ENCODE peak calls at places on chromosomes 6 and 20, in six cellular contexts. C is mammary epithelial cell, S is mesendoderm, T is SK-N-SH, Y is NT2/D1, F is IMR-90. Z is an unnamed sample.

GRCh38 chr20:19977373-19977770 is 39.8 kb upstream of the NAA20 start:
- DNase-seq in S (no peak), C (no peak), Y (no peak), F (no peak), T (no peak), Z (no peak)

GRCh38 chr6:34226731-34227586 is 9.7 kb upstream of the HMGA1 start:
- DNase-seq in Y (no peak), S (peak; percentile 85), F (no peak), C (no peak), T (peak; percentile 9), Z (no peak)

GRCh38 chr20:51338692-51339440 is 203.7 kb downstream of the NFATC2 start:
- DNase-seq in Y (no peak), S (no peak), C (no peak), T (no peak), F (peak; percentile 85), Z (no peak)

GRCh38 chr6:143068001-143068400 is 7.3 kb downstream of the AIG1 start:
- DNase-seq in F (no peak), T (no peak), C (no peak), S (no peak), Y (no peak), Z (no peak)

GRCh38 chr6:138227316-138227781 is 9.1 kb upstream of the PBOV1 start:
- DNase-seq in Y (no peak), S (no peak), C (no peak), F (no peak), T (no peak), Z (no peak)

GRCh38 chr6:84774174-84775158 is 10.1 kb upstream of the TBX18 start:
- DNase-seq in T (peak; percentile 79), F (no peak), Y (no peak), S (peak; percentile 79), C (peak; percentile 47), Z (peak; percentile 71)

GRCh38 chr6:123994891-123995635 is 191.4 kb downstream of the NKAIN2 start:
- DNase-seq in T (no peak), S (no peak), Y (no peak), F (no peak), C (no peak), Z (no peak)

GRCh38 chr20:12199703-12200102 is 282.0 kb downstream of the BTBD3 start:
- DNase-seq in C (no peak), Y (no peak), S (peak; percentile 42), T (no peak), F (no peak), Z (no peak)

GRCh38 chr6:144149894-144150672 is at the start of gene STX11:
- DNase-seq in F (peak; percentile 29), S (peak; percentile 69), Y (no peak), C (peak; percentile 59), T (peak; percentile 62), Z (peak; percentile 74)

GRCh38 chr6:10873374-10873773 is 8.5 kb downstream of the GCM2 start:
- DNase-seq in Y (no peak), C (peak; percentile 5), S (no peak), F (no peak), T (no peak), Z (no peak)

GRCh38 chr6:114108119-114109002 is 137.4 kb upstream of the HDAC2 start:
- DNase-seq in S (peak; percentile 83), F (peak; percentile 68), Y (peak; percentile 27), T (peak; percentile 23), C (peak; percentile 65), Z (peak; percentile 87)

GRCh38 chr6:157187182-157188093 is 135.9 kb downstream of the TMEM242 start:
- DNase-seq in F (no peak), S (peak; percentile 41), C (no peak), Y (no peak), T (no peak), Z (no peak)

GRCh38 chr6:143674466-143675114 is 3.2 kb upstream of the PHACTR2 start:
- DNase-seq in F (peak; percentile 28), C (no peak), T (no peak), S (no peak), Y (no peak), Z (peak; percentile 34)

GRCh38 chr6:41375598-41376151 is 40.3 kb downstream of the NCR2 start:
- DNase-seq in T (no peak), C (no peak), F (no peak), S (peak; percentile 37), Y (no peak), Z (no peak)

GRCh38 chr6:43885399-43886066 is 115.5 kb downstream of the VEGFA start:
- DNase-seq in S (no peak), C (no peak), F (no peak), Y (no peak), T (no peak), Z (no peak)

GRCh38 chr6:119255492-119255891 is 94.1 kb downstream of the MAN1A1 start:
- DNase-seq in T (no peak), F (no peak), C (no peak), Y (no peak), S (no peak), Z (no peak)

GRCh38 chr20:35490736-35491181 is 35.4 kb downstream of the CEP250 start:
- DNase-seq in T (no peak), F (no peak), S (no peak), C (no peak), Y (no peak), Z (no peak)

GRCh38 chr20:45489083-45489531 is 19.6 kb downstream of the WFDC2 start:
- DNase-seq in T (no peak), S (peak; percentile 53), C (peak; percentile 88), Y (no peak), F (no peak), Z (no peak)

GRCh38 chr6:389622-390021 is 1.9 kb upstream of the IRF4 start:
- DNase-seq in F (no peak), C (no peak), Y (no peak), S (no peak), T (no peak), Z (no peak)

GRCh38 chr6:19812512-19813119 is 24.6 kb upstream of the ID4 start:
- DNase-seq in Y (no peak), S (peak; percentile 59), F (peak; percentile 61), C (peak; percentile 8), T (peak; percentile 36), Z (peak; percentile 53)

GRCh38 chr6:138979813-138980668 is 8.0 kb downstream of the REPS1 start:
- DNase-seq in T (no peak), S (no peak), F (no peak), Y (no peak), C (no peak), Z (no peak)

GRCh38 chr20:39190666-39191570 is 228.8 kb downstream of the DHX35 start:
- DNase-seq in C (peak; percentile 82), Y (peak; percentile 81), T (no peak), S (peak; percentile 81), F (peak; percentile 44), Z (no peak)

GRCh38 chr6:121770943-121771342 is 335.5 kb downstream of the GJA1 start:
- DNase-seq in S (no peak), F (peak; percentile 28), C (peak; percentile 63), T (no peak), Y (no peak), Z (no peak)

DNA sequence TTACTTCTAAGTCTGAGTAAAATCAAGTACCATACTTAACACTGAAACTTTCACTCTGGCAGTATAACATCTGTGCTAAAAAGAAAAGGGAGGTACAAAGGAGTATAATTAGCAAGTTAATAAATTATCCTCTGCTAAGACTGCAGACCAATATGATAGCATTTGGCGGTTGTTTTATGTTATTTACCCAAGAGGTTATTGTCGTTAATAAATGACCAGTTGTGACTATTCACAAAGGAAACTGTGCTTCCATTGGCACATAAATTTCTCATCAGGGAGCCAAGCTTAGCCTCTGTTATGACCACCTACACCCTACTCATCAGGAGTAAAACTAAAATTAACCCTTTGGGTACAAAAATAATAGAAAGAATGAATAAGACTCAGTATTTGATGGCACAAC is 86.5 kb downstream of the CRYBG1 start:
- DNase-seq in Y (no peak), C (no peak), T (no peak), F (no peak), S (no peak), Z (no peak)
- H3K9ac ChIP-seq in Y (no peak overlapping the region), C (no peak overlapping the region), T (no peak overlapping the region), F (no peak overlapping the region), S (no peak overlapping the region), Z (no peak overlapping the region)

GRCh38 chr6:161163466-161164181 is 110.2 kb downstream of the AGPAT4 start:
- DNase-seq in Y (peak; percentile 38), T (no peak), C (no peak), F (no peak), S (no peak), Z (no peak)

GRCh38 chr6:161161889-161162624 is 111.8 kb downstream of the AGPAT4 start:
- DNase-seq in C (peak; percentile 20), Y (no peak), S (no peak), F (peak; percentile 59), T (no peak), Z (peak; percentile 67)

GRCh38 chr6:161164182-161164625 is 109.7 kb downstream of the AGPAT4 start:
- DNase-seq in T (no peak), F (no peak), Y (no peak), C (no peak), S (no peak), Z (no peak)

GRCh38 chr6:161161121-161161520 is 112.7 kb downstream of the AGPAT4 start:
- DNase-seq in F (no peak), Y (no peak), S (no peak), C (no peak), T (no peak), Z (no peak)

GRCh38 chr6:161162722-161163121 is 111.1 kb downstream of the AGPAT4 start:
- DNase-seq in S (no peak), C (no peak), Y (no peak), T (no peak), F (no peak), Z (no peak)
- H3K36me3 ChIP-seq in S (peaks cover 4% of the 10 kb centered on the region), C (no peaks in the 10 kb centered on the region), Y (peaks cover 65% of the 10 kb centered on the region), T (no peaks in the 10 kb centered on the region), F (peaks cover 11% of the 10 kb centered on the region), Z (peaks cover 27% of the 10 kb centered on the region)

GRCh38 chr6:166459906-166460305 is 77.2 kb upstream of the MPC1 start:
- DNase-seq in C (no peak), F (no peak), S (no peak), T (no peak), Y (no peak), Z (no peak)

GRCh38 chr6:166461821-166462460 is 79.2 kb upstream of the MPC1 start:
- DNase-seq in C (no peak), F (no peak), Y (no peak), T (no peak), S (no peak), Z (no peak)

GRCh38 chr6:166462461-166463135 is 79.9 kb upstream of the MPC1 start:
- DNase-seq in C (no peak), F (no peak), Y (no peak), S (no peak), T (no peak), Z (no peak)

GRCh38 chr6:166459272-166459671 is 76.5 kb upstream of the MPC1 start:
- DNase-seq in C (no peak), F (no peak), Y (no peak), T (no peak), S (no peak), Z (no peak)

GRCh38 chr6:166460473-166461437 is 78.0 kb upstream of the MPC1 start:
- DNase-seq in F (peak; percentile 8), T (peak; percentile 81), S (peak; percentile 47), Y (no peak), C (peak; percentile 8), Z (peak; percentile 13)
- H3K9ac ChIP-seq in F (no peak overlapping the region), T (no peak overlapping the region), S (no peak overlapping the region), Y (no peak overlapping the region), C (peak overlapping the region; percentile 4), Z (no peak overlapping the region)

DNA sequence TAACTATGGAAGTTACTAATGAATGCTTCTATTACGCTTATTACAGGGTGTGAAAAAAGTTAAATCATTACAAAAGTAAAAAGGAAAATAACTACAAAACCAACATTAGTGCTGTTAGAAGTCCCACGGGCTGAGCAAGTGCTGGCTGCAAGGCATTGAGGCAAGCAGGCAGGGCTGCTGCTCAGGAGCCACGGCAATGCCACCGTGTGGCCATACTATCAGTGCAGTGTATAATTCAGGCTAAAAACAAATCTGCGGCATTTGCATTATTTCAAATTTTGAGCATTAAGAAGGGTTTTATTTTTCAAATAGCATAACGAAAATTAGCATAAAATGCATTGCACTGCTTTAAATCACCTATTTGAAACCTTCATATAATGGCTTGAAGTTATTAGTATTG is 17.1 kb downstream of the IFNGR1 start:
- DNase-seq in T (peak; percentile 40), Y (no peak), C (no peak), F (no peak), S (no peak), Z (no peak)
- H3K36me3 ChIP-seq in T (peaks cover 45% of the 10 kb centered on the region), Y (peaks cover 70% of the 10 kb centered on the region), C (peaks cover 52% of the 10 kb centered on the region), F (peaks cover 29% of the 10 kb centered on the region), S (no peaks in the 10 kb centered on the region), Z (peaks cover 96% of the 10 kb centered on the region)